ENCODE peak calls at places on chromosomes 11 and 22, in eight cellular contexts. S is transverse colon, J is heart left ventricle, H is GM23338, N is HCT116, E is Peyer's patch, W is right lobe of liver, C is tibial nerve. D is an unnamed sample.

GRCh38 chr11:16605440-16605970 is 132.9 kb upstream of the C11orf58 start:
- DNase-seq in S (peak), J (peak), H (peak), N (no peak), E (peak), W (peak), C (peak), D (no peak)

GRCh38 chr11:17542249-17542648 is 2.0 kb downstream of the USH1C start:
- DNase-seq in S (peak), J (no peak), H (no peak), N (no peak), E (peak), W (no peak), C (no peak), D (no peak)

GRCh38 chr11:67099841-67100324 is 19.2 kb upstream of the KDM2A start:
- DNase-seq in S (no peak), J (no peak), H (no peak), N (no peak), E (no peak), W (no peak), C (no peak), D (no peak)

GRCh38 chr11:114348200-114349191 is 51.8 kb downstream of the C11orf71 start:
- DNase-seq in S (peak), J (peak), H (peak), N (peak), E (peak), W (no peak), C (peak), D (no peak)

GRCh38 chr22:16988257-16988656 is 19.8 kb downstream of the GAB4 start:
- DNase-seq in S (no peak), J (no peak), H (no peak), N (no peak), E (no peak), W (no peak), C (no peak), D (peak)

GRCh38 chr11:3627291-3627690 is 14.5 kb downstream of the ART5 start:
- DNase-seq in S (no peak), J (no peak), H (no peak), N (no peak), E (no peak), W (no peak), C (no peak), D (no peak)

GRCh38 chr11:78740175-78741161 is 165.8 kb upstream of the NARS2 start:
- DNase-seq in S (peak), J (no peak), H (no peak), N (no peak), E (no peak), W (no peak), C (no peak), D (no peak)

GRCh38 chr11:16779436-16779835 is 41.0 kb downstream of the C11orf58 start:
- DNase-seq in S (peak), J (no peak), H (peak), N (peak), E (peak), W (no peak), C (no peak), D (peak)

GRCh38 chr22:19766506-19767426 is 6.2 kb downstream of the TBX1 start:
- DNase-seq in S (peak), J (no peak), H (peak), N (peak), E (peak), W (peak), C (peak), D (no peak)

GRCh38 chr11:118411523-118411922 is 10.1 kb downstream of the ATP5MG start:
- DNase-seq in S (no peak), J (no peak), H (no peak), N (no peak), E (no peak), W (no peak), C (no peak), D (no peak)

GRCh38 chr11:68908273-68908672 is 4.6 kb downstream of the IGHMBP2 start:
- DNase-seq in S (no peak), J (no peak), H (no peak), N (no peak), E (no peak), W (no peak), C (no peak), D (no peak)

GRCh38 chr11:105935791-105936190 is 86.2 kb downstream of the MSANTD4 start:
- DNase-seq in S (no peak), J (no peak), H (peak), N (peak), E (no peak), W (no peak), C (no peak), D (no peak)

GRCh38 chr11:111983187-111983986 is 41.8 kb upstream of the DLAT start:
- DNase-seq in S (peak), J (no peak), H (peak), N (no peak), E (peak), W (peak), C (no peak), D (no peak)

GRCh38 chr22:19876941-19877625 is 22.4 kb upstream of the GNB1L start:
- DNase-seq in S (no peak), J (no peak), H (no peak), N (no peak), E (peak), W (peak), C (no peak), D (peak)

GRCh38 chr22:27340047-27340446 is 461.5 kb downstream of the MN1 start:
- DNase-seq in S (no peak), J (no peak), H (no peak), N (no peak), E (no peak), W (no peak), C (peak), D (no peak)

GRCh38 chr11:62705401-62705800 is 1.8 kb downstream of the BSCL2 start:
- DNase-seq in S (no peak), J (no peak), H (peak), N (no peak), E (no peak), W (peak), C (no peak), D (peak)
- H3K4me3 ChIP-seq in S (peak), J (peak), H (peak), N (peak), E (peak), W (peak), C (peak), D (peak)

GRCh38 chr22:38770257-38770949 is 14.6 kb upstream of the SUN2 start:
- DNase-seq in S (no peak), J (no peak), H (no peak), N (no peak), E (no peak), W (no peak), C (no peak), D (no peak)

GRCh38 chr22:38768036-38768435 is 12.2 kb upstream of the SUN2 start:
- DNase-seq in S (no peak), J (no peak), H (no peak), N (no peak), E (no peak), W (no peak), C (no peak), D (no peak)

GRCh38 chr22:38762607-38763006 is 6.8 kb upstream of the SUN2 start:
- DNase-seq in S (no peak), J (no peak), H (no peak), N (no peak), E (no peak), W (no peak), C (no peak), D (no peak)

GRCh38 chr22:38767313-38767712 is 11.5 kb upstream of the SUN2 start:
- DNase-seq in S (no peak), J (no peak), H (no peak), N (no peak), E (no peak), W (no peak), C (no peak), D (no peak)

GRCh38 chr22:38766076-38766777 is 10.4 kb upstream of the SUN2 start:
- DNase-seq in S (peak), J (no peak), H (peak), N (peak), E (peak), W (peak), C (peak), D (no peak)
- TF ChIP-seq CTCF in S (peak), J (peak), H (peak), N (peak), E (peak), W (peak), C (peak), D (peak)

GRCh38 chr22:21031545-21032036 is 770 bp downstream of the SLC7A4 start:
- DNase-seq in S (no peak), J (no peak), H (no peak), N (no peak), E (no peak), W (no peak), C (no peak), D (peak)
- H3K27ac ChIP-seq in S (no peak), J (no peak), H (no peak), N (no peak), E (no peak), W (no peak), C (no peak), D (no peak)

GRCh38 chr11:130433357-130433756 is 4.9 kb upstream of the ADAMTS8 start:
- DNase-seq in S (no peak), J (no peak), H (no peak), N (no peak), E (no peak), W (no peak), C (no peak), D (no peak)

GRCh38 chr11:130431806-130432205 is 3.4 kb upstream of the ADAMTS8 start:
- DNase-seq in S (no peak), J (no peak), H (no peak), N (no peak), E (no peak), W (no peak), C (no peak), D (no peak)

GRCh38 chr11:130435671-130436070 is 7.3 kb upstream of the ADAMTS8 start:
- DNase-seq in S (no peak), J (no peak), H (no peak), N (no peak), E (no peak), W (no peak), C (no peak), D (no peak)

GRCh38 chr11:130436171-130436570 is 7.8 kb upstream of the ADAMTS8 start:
- DNase-seq in S (no peak), J (no peak), H (no peak), N (no peak), E (no peak), W (no peak), C (no peak), D (no peak)

GRCh38 chr11:130434521-130435223 is 6.3 kb upstream of the ADAMTS8 start:
- DNase-seq in S (peak), J (peak), H (peak), N (peak), E (peak), W (peak), C (peak), D (no peak)
- H3K4me3 ChIP-seq in S (peak), J (peak), H (peak), N (peak), E (peak), W (peak), C (peak), D (peak)

GRCh38 chr11:19953909-19954308 is 206.4 kb downstream of the DBX1 start:
- DNase-seq in S (no peak), J (no peak), H (peak), N (peak), E (no peak), W (no peak), C (no peak), D (no peak)
- TF ChIP-seq CTCF in S (peak), J (peak), H (peak), N (peak), E (peak), W (peak), C (no peak), D (peak)

DNA sequence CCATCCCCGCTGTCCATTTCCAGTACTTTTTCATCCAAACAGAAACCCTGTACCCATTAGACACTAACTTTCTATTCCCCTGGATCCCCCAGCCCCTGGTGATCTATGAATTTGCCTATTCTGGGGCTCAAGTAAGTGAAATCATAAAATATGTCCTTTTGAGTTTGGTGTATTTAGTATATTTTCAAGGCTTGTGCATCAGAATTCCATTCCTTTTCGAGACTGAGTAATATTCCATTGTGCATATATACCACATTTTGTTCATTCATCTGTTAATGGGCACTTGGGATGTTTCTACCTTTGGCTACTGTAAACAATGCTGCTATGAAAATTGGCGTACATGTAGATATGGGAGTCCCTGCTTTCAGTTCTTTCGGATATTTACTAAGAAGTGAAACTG is 16.0 kb downstream of the APLP2 start:
- DNase-seq in S (no peak), J (no peak), H (no peak), N (no peak), E (no peak), W (no peak), C (no peak), D (no peak)
- H3K27ac ChIP-seq in S (no peak), J (no peak), H (no peak), N (no peak), E (no peak), W (no peak), C (no peak), D (no peak)